ENCODE peak calls at places on chromosomes 7 and 10, in four cellular contexts. A, G, Z and L are unnamed samples.

GRCh38 chr7:66837007-66837406 is 84.0 kb upstream of the TMEM248 start:
- DNase-seq in A (peak; percentile 50), G (peak; percentile 12), Z (no peak), L (no peak)

GRCh38 chr10:25954851-25955250 is 20.8 kb downstream of the MYO3A start:
- DNase-seq in A (no peak), G (no peak), Z (no peak), L (no peak)

GRCh38 chr10:132518572-132519381 is 18.8 kb upstream of the INPP5A start:
- DNase-seq in A (peak; percentile 85), G (no peak), Z (no peak), L (no peak)

GRCh38 chr10:76091821-76092394 is 660.5 kb downstream of the LRMDA start:
- DNase-seq in A (no peak), G (no peak), Z (no peak), L (no peak)

GRCh38 chr10:64658528-64658927 is 1137.3 kb downstream of the REEP3 start:
- DNase-seq in A (no peak), G (no peak), Z (no peak), L (no peak)

GRCh38 chr10:112634096-112634830 is 187.2 kb downstream of the VTI1A start:
- DNase-seq in A (no peak), G (no peak), Z (peak; percentile 54), L (no peak)

GRCh38 chr10:11757820-11758463 is 15.8 kb downstream of the ECHDC3 start:
- DNase-seq in A (peak; percentile 91), G (peak; percentile 72), Z (peak; percentile 55), L (peak; percentile 89)

GRCh38 chr7:98400538-98401427 is at the start of gene BAIAP2L1:
- DNase-seq in A (peak; percentile 93), G (peak; percentile 47), Z (peak; percentile 20), L (peak; percentile 97)

GRCh38 chr10:114061148-114061547 is 17.5 kb downstream of the ADRB1 start:
- DNase-seq in A (no peak), G (no peak), Z (no peak), L (no peak)

GRCh38 chr10:29618341-29619171 is 16.2 kb downstream of the SVIL start:
- DNase-seq in A (peak; percentile 87), G (peak; percentile 56), Z (no peak), L (no peak)

GRCh38 chr7:67621704-67622103 is 625.1 kb downstream of the TYW1 start:
- DNase-seq in A (no peak), G (no peak), Z (no peak), L (no peak)

GRCh38 chr7:44981035-44981706 is 2.4 kb upstream of the MYO1G start:
- DNase-seq in A (no peak), G (no peak), Z (no peak), L (no peak)

GRCh38 chr7:71633571-71634008 is 501.6 kb downstream of the GALNT17 start:
- DNase-seq in A (no peak), G (peak; percentile 80), Z (peak; percentile 95), L (no peak)

GRCh38 chr7:133275008-133275407 is 22.1 kb downstream of the EXOC4 start:
- DNase-seq in A (no peak), G (no peak), Z (no peak), L (no peak)

GRCh38 chr7:34735526-34735925 is 77.5 kb downstream of the NPSR1 start:
- DNase-seq in A (no peak), G (no peak), Z (no peak), L (no peak)

GRCh38 chr7:110889363-110889762 is 201.6 kb upstream of the LRRN3 start:
- DNase-seq in A (no peak), G (no peak), Z (no peak), L (no peak)

GRCh38 chr10:21174670-21175495 is 277.8 kb upstream of the NEBL start:
- DNase-seq in A (no peak), G (no peak), Z (no peak), L (no peak)

GRCh38 chr10:80196270-80196949 is 8.9 kb downstream of the ANXA11 start:
- DNase-seq in A (peak; percentile 82), G (no peak), Z (peak; percentile 59), L (peak; percentile 64)

GRCh38 chr10:89147256-89147655 is 59.9 kb downstream of the CH25H start:
- DNase-seq in A (no peak), G (peak; percentile 79), Z (peak; percentile 92), L (no peak)

GRCh38 chr10:24390746-24391145 is 181.8 kb downstream of the KIAA1217 start:
- DNase-seq in A (no peak), G (no peak), Z (peak; percentile 42), L (no peak)

GRCh38 chr10:24397662-24398061 is 188.7 kb downstream of the KIAA1217 start:
- DNase-seq in A (no peak), G (no peak), Z (no peak), L (no peak)

GRCh38 chr10:24394479-24395190 is 185.7 kb downstream of the KIAA1217 start:
- DNase-seq in A (no peak), G (no peak), Z (no peak), L (no peak)

GRCh38 chr10:24393206-24393605 is 184.3 kb downstream of the KIAA1217 start:
- DNase-seq in A (no peak), G (no peak), Z (no peak), L (no peak)

GRCh38 chr10:24396396-24396795 is 187.5 kb downstream of the KIAA1217 start:
- DNase-seq in A (no peak), G (no peak), Z (no peak), L (no peak)
- TF ChIP-seq CTCF in A (no peak), G (peak; percentile 13), Z (no peak), L (no peak)

GRCh38 chr10:47230482-47230881 is 69.5 kb upstream of the GDF10 start:
- DNase-seq in A (no peak), G (no peak), Z (no peak), L (no peak)

GRCh38 chr10:47225928-47226645 is 73.9 kb upstream of the GDF10 start:
- DNase-seq in A (no peak), G (no peak), Z (no peak), L (no peak)

GRCh38 chr10:47223236-47223635 is 76.8 kb upstream of the GDF10 start:
- DNase-seq in A (no peak), G (no peak), Z (no peak), L (no peak)

GRCh38 chr10:47222461-47222860 is 77.5 kb upstream of the GDF10 start:
- DNase-seq in A (no peak), G (no peak), Z (no peak), L (no peak)

GRCh38 chr10:47225186-47225927 is 74.6 kb upstream of the GDF10 start:
- DNase-seq in A (no peak), G (no peak), Z (no peak), L (no peak)
- TF ChIP-seq CTCF in A (no peak), G (no peak), Z (no peak), L (no peak)

DNA sequence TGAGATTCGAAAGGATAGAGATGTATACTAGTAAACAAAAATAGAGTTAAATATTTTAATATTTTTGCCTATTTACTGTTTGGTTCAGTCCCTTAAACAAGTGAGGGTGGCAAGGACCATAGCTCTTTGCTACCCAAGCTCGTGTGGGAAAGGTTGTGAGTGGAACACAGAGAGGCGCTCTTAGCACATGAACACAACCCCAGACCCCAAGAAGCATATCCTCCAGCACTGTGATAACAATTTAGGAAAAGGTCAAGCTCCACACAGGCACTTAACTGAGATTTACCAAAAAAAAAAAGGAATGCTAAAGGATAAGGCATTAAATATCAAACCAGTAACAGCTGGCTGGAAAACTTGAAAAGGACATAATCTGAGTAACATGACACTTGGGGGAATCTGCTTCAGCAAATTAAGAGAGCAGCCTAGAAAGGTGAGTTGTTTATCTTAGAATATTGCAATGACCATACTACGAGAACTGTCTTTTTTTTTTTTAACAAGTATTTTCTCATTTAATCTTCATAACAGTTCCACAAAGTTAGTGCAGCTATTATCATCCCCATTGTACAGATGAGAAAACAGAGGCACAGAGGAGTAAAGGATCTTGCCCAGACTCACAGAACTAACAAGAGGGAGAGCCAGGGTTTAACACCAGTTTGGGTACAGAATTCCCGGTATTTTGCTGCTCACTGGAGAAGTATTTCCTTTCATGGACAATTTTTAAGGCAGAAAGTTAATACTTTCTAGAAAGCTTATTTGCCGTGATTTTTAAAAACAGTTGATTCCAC is 303.5 kb upstream of the AOAH start:
- DNase-seq in A (no peak), G (no peak), Z (no peak), L (no peak)
- TF ChIP-seq CTCF in A (no peak), G (no peak), Z (no peak), L (no peak)

DNA sequence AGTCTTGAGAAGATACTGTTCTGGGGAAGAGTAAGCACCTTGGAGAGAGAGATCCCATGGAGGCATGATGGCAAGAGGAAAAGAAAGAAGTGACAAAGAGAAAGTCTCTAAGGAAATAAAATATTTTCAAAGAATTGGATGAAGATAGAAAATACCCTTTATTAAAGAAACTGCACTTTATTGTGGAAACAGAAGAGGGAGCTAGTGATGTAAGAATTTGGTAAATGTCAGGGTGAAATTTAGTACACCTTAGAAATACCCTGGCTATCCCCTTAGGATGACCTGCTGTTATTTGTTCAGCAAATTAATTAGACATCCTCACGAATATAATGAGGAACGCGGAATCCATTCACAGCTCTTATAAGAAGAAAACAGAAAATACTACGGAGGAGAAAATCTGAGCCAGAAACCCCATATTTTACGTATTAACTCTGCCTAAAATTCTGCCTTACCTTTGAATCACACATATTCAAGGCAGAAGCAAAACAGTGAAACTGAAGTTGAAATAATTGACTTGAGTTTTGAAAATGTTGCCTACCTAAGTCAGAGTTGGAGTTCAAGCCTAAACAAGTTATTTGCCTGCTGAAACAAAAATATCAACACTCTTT is 90.7 kb downstream of the TFPI2 start:
- DNase-seq in A (no peak), G (no peak), Z (peak; percentile 11), L (peak; percentile 12)
- TF ChIP-seq CTCF in A (peak; percentile 18), G (peak; percentile 50), Z (peak; percentile 56), L (peak; percentile 38)

GRCh38 chr7:30791126-30791525 is 19.9 kb downstream of the MINDY4 start:
- DNase-seq in A (no peak), G (no peak), Z (no peak), L (no peak)
- TF ChIP-seq CTCF in A (peak; percentile 14), G (no peak), Z (no peak), L (no peak)

GRCh38 chr10:70758757-70759514 is 26.2 kb downstream of the TBATA start:
- DNase-seq in A (peak; percentile 46), G (peak; percentile 50), Z (peak; percentile 49), L (peak; percentile 73)
- TF ChIP-seq CTCF in A (peak; percentile 77), G (peak; percentile 52), Z (peak; percentile 73), L (peak; percentile 64)

GRCh38 chr7:147300293-147300692 is 1183.7 kb downstream of the CNTNAP2 start:
- DNase-seq in A (no peak), G (no peak), Z (no peak), L (no peak)
- TF ChIP-seq CTCF in A (no peak), G (no peak), Z (no peak), L (no peak)